ENCODE peak calls at places on chromosomes 7 and 10, in six cellular contexts. Z is CD8-positive, alpha-beta T cell; S is cardiac muscle cell; N is A549; Y is kidney; M is breast epithelium. O is an unnamed sample.

GRCh38 chr7:123665896-123666295 is 10.2 kb downstream of the LMOD2 start:
- DNase-seq in Z (no peak), M (no peak), S (peak; percentile 23), N (no peak), Y (no peak), O (no peak)

GRCh38 chr10:63266337-63267327 is 133.5 kb downstream of the NRBF2 start:
- DNase-seq in Y (no peak), N (no peak), M (no peak), Z (no peak), S (no peak), O (no peak)

GRCh38 chr7:1531263-1531978 is 919 bp downstream of the MAFK start:
- DNase-seq in N (no peak), Y (peak; percentile 89), M (peak; percentile 60), Z (peak; percentile 68), S (peak; percentile 42), O (peak; percentile 22)

GRCh38 chr7:100604976-100605911 is 3.1 kb downstream of the PCOLCE start:
- DNase-seq in Y (peak; percentile 87), N (peak; percentile 74), M (no peak), Z (peak; percentile 58), S (peak; percentile 51), O (no peak)

GRCh38 chr7:48035967-48036478 is 680 bp downstream of the C7orf57 start:
- DNase-seq in Z (no peak), N (no peak), M (no peak), Y (peak; percentile 83), S (peak; percentile 31), O (peak; percentile 15)

GRCh38 chr10:5891009-5891408 is 966 bp downstream of the FBH1 start:
- DNase-seq in M (no peak), Z (no peak), Y (no peak), S (no peak), N (no peak), O (no peak)

GRCh38 chr7:109375857-109376256 is 806.2 kb downstream of the DNAJB9 start:
- DNase-seq in Y (no peak), S (no peak), Z (no peak), N (no peak), M (no peak), O (no peak)

GRCh38 chr7:69937097-69937496 is 338.8 kb downstream of the AUTS2 start:
- DNase-seq in N (no peak), Z (no peak), M (no peak), Y (no peak), S (peak; percentile 30), O (no peak)

GRCh38 chr10:72076756-72077155 is 11.6 kb downstream of the SPOCK2 start:
- DNase-seq in Y (no peak), M (no peak), N (no peak), S (no peak), Z (no peak), O (no peak)
- H3K9me3 ChIP-seq in Y (no peaks in the 10 kb centered on the region), M (no peaks in the 10 kb centered on the region), N (peaks cover 4% of the 10 kb centered on the region), S (no peaks in the 10 kb centered on the region), Z (no peaks in the 10 kb centered on the region), O (no peaks in the 10 kb centered on the region)

DNA sequence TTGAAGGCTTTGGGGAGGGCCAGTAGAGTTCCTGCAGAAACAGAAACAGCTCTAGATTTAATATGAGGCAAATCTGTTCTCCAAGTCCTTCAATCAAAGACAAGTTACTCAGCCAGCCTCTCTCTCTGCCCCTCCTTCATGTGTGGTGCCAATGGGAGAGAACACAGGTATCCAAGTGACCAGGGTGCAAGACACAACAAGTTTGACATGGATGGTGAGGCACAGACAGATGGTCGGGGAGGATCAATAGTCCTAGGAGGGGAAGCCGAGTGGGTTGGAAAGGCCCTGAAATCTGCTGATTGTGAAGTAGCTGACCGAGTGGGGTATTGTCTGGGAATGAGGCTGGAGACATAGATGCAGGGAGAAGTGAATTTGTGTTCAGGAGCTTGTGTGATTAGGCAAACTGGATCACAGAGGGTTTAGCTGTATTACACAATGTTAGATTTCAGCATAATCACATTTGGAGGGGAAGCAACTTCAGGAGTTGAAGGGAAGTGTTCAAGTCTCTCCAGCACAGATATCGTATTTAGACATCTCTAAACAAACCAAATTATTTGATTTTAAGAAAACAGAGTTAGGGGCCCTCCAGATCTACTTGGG is 1.5 kb downstream of the GIMAP1 start:
- DNase-seq in M (no peak), Y (no peak), S (no peak), Z (peak; percentile 72), N (no peak), O (no peak)
- H3K4me3 ChIP-seq in M (peak overlapping the region; percentile 63), Y (peak overlapping the region; percentile 67), S (no peak overlapping the region), Z (peak overlapping the region; percentile 91), N (no peak overlapping the region), O (no peak overlapping the region)

DNA sequence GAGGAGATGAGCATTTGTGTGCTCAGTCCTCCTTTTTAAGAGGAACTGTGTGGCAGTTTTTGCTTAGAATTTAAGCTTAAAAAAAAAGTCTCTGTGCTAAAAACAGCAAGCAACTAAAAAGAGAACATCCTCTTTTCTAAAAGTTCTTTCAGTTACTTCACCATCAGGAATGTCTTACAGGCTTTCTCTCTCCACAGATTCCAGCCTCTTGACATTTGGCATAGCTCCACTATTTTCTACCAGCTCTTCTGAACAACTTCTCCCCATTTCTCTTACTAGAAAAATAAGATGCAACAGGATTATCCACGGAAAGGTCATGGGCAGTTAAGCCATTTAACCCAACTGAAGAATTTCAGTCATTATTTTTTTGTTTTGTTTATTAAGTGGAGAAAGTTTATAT is 13.2 kb downstream of the PCLO start:
- DNase-seq in M (no peak), S (no peak), N (no peak), Y (no peak), Z (no peak), O (no peak)
- H3K9me3 ChIP-seq in M (no peaks in the 10 kb centered on the region), S (no peaks in the 10 kb centered on the region), N (no peaks in the 10 kb centered on the region), Y (no peaks in the 10 kb centered on the region), Z (no peaks in the 10 kb centered on the region), O (no peaks in the 10 kb centered on the region)

GRCh38 chr10:99425204-99425603 is 5.2 kb downstream of the GOT1 start:
- DNase-seq in N (no peak), Z (no peak), S (no peak), M (no peak), Y (no peak), O (no peak)

GRCh38 chr10:99429521-99430095 is 816 bp downstream of the GOT1 start:
- DNase-seq in N (no peak), Y (no peak), Z (no peak), S (no peak), M (no peak), O (no peak)

GRCh38 chr10:99427566-99428150 is 2.8 kb downstream of the GOT1 start:
- DNase-seq in N (no peak), S (no peak), Y (no peak), Z (no peak), M (no peak), O (no peak)

GRCh38 chr10:99430116-99430450 is 341 bp downstream of the GOT1 start:
- DNase-seq in Z (no peak), S (no peak), N (no peak), M (no peak), Y (no peak), O (no peak)

GRCh38 chr10:99426689-99427088 is 3.7 kb downstream of the GOT1 start:
- DNase-seq in Y (no peak), N (no peak), M (no peak), S (no peak), Z (no peak), O (no peak)
- H3K4me3 ChIP-seq in Y (peak overlapping the region; percentile 37), N (no peak overlapping the region), M (no peak overlapping the region), S (no peak overlapping the region), Z (no peak overlapping the region), O (no peak overlapping the region)

GRCh38 chr7:64643567-64643966 is 22.4 kb upstream of the ZNF107 start:
- DNase-seq in M (no peak), S (no peak), N (no peak), Z (no peak), Y (no peak), O (no peak)

GRCh38 chr7:64639267-64640001 is 26.5 kb upstream of the ZNF107 start:
- DNase-seq in Y (no peak), M (no peak), S (no peak), Z (no peak), N (no peak), O (no peak)

GRCh38 chr7:64640504-64640903 is 25.4 kb upstream of the ZNF107 start:
- DNase-seq in M (no peak), S (no peak), Y (no peak), Z (no peak), N (no peak), O (no peak)

GRCh38 chr7:64642875-64643274 is 23.1 kb upstream of the ZNF107 start:
- DNase-seq in M (no peak), Y (no peak), S (no peak), Z (no peak), N (no peak), O (no peak)

GRCh38 chr7:64642046-64642445 is 23.9 kb upstream of the ZNF107 start:
- DNase-seq in Z (no peak), Y (no peak), N (no peak), M (no peak), S (no peak), O (no peak)
- H3K9me3 ChIP-seq in Z (no peaks in the 10 kb centered on the region), Y (no peaks in the 10 kb centered on the region), N (peaks cover 6% of the 10 kb centered on the region), M (no peaks in the 10 kb centered on the region), S (peaks cover 4% of the 10 kb centered on the region), O (no peaks in the 10 kb centered on the region)

GRCh38 chr10:23693895-23694294 is 255.0 kb downstream of the OTUD1 start:
- DNase-seq in N (no peak), S (no peak), M (no peak), Z (no peak), Y (no peak), O (no peak)
- H3K4me3 ChIP-seq in N (no peak overlapping the region), S (no peak overlapping the region), M (peak overlapping the region; percentile 61), Z (no peak overlapping the region), Y (no peak overlapping the region), O (no peak overlapping the region)